ENCODE peak calls at places on chromosomes 16 and 17, in ten cellular contexts. Z, R, W, O, B, P, T, N, S and M are unnamed samples.

GRCh38 chr17:49365667-49366066 is 3.6 kb upstream of the ZNF652 start:
- DNase-seq in Z (peak; percentile 23), R (no peak), W (peak; percentile 66), O (peak; percentile 54), B (no peak), P (no peak), T (no peak), N (peak; percentile 44), S (no peak), M (peak; percentile 46)

GRCh38 chr17:4485676-4486646 is 12.7 kb upstream of the SPNS2 start:
- DNase-seq in Z (no peak), R (no peak), W (no peak), O (no peak), B (no peak), P (no peak), T (no peak), N (peak; percentile 61), S (no peak), M (no peak)

GRCh38 chr16:30009085-30009862 is 1.6 kb downstream of the DOC2A start:
- DNase-seq in Z (peak; percentile 31), R (peak; percentile 50), W (no peak), O (peak; percentile 62), B (no peak), P (no peak), T (no peak), N (no peak), S (no peak), M (no peak)

GRCh38 chr16:83068686-83069085 is 441.9 kb downstream of the CDH13 start:
- DNase-seq in Z (peak; percentile 41), R (no peak), W (no peak), O (no peak), B (no peak), P (peak; percentile 19), T (no peak), N (no peak), S (no peak), M (no peak)

GRCh38 chr16:69077251-69077650 is 28.2 kb upstream of the HAS3 start:
- DNase-seq in Z (no peak), R (no peak), W (no peak), O (no peak), B (peak; percentile 65), P (peak; percentile 79), T (no peak), N (no peak), S (no peak), M (no peak)

GRCh38 chr17:82408938-82409318 is 9.2 kb upstream of the HEXD start:
- DNase-seq in Z (no peak), R (no peak), W (no peak), O (no peak), B (no peak), P (no peak), T (no peak), N (no peak), S (no peak), M (no peak)

GRCh38 chr16:17265177-17265576 is 205.6 kb downstream of the XYLT1 start:
- DNase-seq in Z (no peak), R (no peak), W (no peak), O (no peak), B (no peak), P (no peak), T (no peak), N (no peak), S (no peak), M (no peak)

GRCh38 chr16:49023095-49023494 is 258.5 kb downstream of the CBLN1 start:
- DNase-seq in Z (no peak), R (no peak), W (no peak), O (no peak), B (peak; percentile 96), P (peak; percentile 83), T (no peak), N (no peak), S (no peak), M (no peak)

GRCh38 chr17:28547623-28548416 is 4.6 kb downstream of the UNC119 start:
- DNase-seq in Z (peak; percentile 79), R (peak; percentile 93), W (peak; percentile 95), O (peak; percentile 76), B (peak; percentile 72), P (peak; percentile 16), T (peak; percentile 52), N (peak; percentile 59), S (no peak), M (peak; percentile 65)

GRCh38 chr17:28959471-28959871 is 8.2 kb upstream of the PHF12 start:
- DNase-seq in Z (no peak), R (peak; percentile 41), W (no peak), O (peak; percentile 26), B (no peak), P (no peak), T (no peak), N (no peak), S (no peak), M (no peak)

GRCh38 chr16:88940196-88941050 is 36.6 kb downstream of the CBFA2T3 start:
- DNase-seq in Z (no peak), R (peak; percentile 83), W (no peak), O (peak; percentile 64), B (no peak), P (no peak), T (no peak), N (peak; percentile 30), S (no peak), M (no peak)

GRCh38 chr17:67821871-67822367 is 3.4 kb upstream of the BPTF start:
- DNase-seq in Z (no peak), R (no peak), W (no peak), O (no peak), B (no peak), P (no peak), T (no peak), N (no peak), S (no peak), M (no peak)

GRCh38 chr17:67813803-67814180 is 11.5 kb upstream of the BPTF start:
- DNase-seq in Z (no peak), R (no peak), W (no peak), O (no peak), B (no peak), P (no peak), T (no peak), N (no peak), S (no peak), M (no peak)

GRCh38 chr17:67819722-67820121 is 5.6 kb upstream of the BPTF start:
- DNase-seq in Z (no peak), R (no peak), W (no peak), O (no peak), B (no peak), P (no peak), T (no peak), N (no peak), S (no peak), M (no peak)

GRCh38 chr17:67818110-67819002 is 6.9 kb upstream of the BPTF start:
- DNase-seq in Z (peak; percentile 24), R (no peak), W (no peak), O (no peak), B (no peak), P (no peak), T (no peak), N (no peak), S (no peak), M (no peak)
- H3K27ac ChIP-seq in Z (no peak overlapping the region), R (no peak overlapping the region), W (no peak overlapping the region), O (no peak overlapping the region), B (no peak overlapping the region), P (no peak overlapping the region), T (no peak overlapping the region), N (no peak overlapping the region), S (no peak overlapping the region), M (no peak overlapping the region)

GRCh38 chr17:63973930-63974593 is 1.3 kb upstream of the SCN4A start:
- DNase-seq in Z (peak; percentile 31), R (no peak), W (peak; percentile 51), O (no peak), B (peak; percentile 47), P (no peak), T (no peak), N (no peak), S (no peak), M (no peak)
- H3K27ac ChIP-seq in Z (no peak overlapping the region), R (no peak overlapping the region), W (peak overlapping the region; percentile 68), O (no peak overlapping the region), B (peak overlapping the region; percentile 72), P (no peak overlapping the region), T (no peak overlapping the region), N (no peak overlapping the region), S (no peak overlapping the region), M (no peak overlapping the region)

DNA sequence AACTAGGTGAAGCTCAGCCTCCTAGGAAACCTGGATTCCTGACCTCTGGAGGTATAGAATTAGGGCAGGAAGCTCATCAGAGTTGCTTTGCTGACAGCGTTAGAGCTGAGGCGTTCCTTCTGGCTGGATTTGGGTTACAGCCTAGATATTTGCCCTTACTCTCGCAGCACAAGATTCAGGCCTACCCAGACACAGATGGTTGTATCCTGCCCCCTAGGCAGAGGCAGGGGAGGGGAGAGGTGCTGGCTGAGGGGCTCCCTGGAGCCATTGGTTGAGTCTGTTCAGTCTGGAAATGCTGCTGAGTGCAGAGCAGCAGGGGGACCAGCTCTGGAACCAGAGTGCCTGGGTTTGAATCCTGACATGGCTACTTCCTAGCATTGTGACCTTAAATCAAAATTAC is 78.5 kb downstream of the MPRIP start:
- DNase-seq in Z (no peak), R (no peak), W (no peak), O (no peak), B (no peak), P (no peak), T (no peak), N (no peak), S (no peak), M (no peak)
- H3K27ac ChIP-seq in Z (peak overlapping the region; percentile 22), R (peak overlapping the region; percentile 42), W (peak overlapping the region; percentile 72), O (peak overlapping the region; percentile 73), B (peak overlapping the region; percentile 80), P (no peak overlapping the region), T (peak overlapping the region; percentile 65), N (no peak overlapping the region), S (peak overlapping the region; percentile 65), M (no peak overlapping the region)

DNA sequence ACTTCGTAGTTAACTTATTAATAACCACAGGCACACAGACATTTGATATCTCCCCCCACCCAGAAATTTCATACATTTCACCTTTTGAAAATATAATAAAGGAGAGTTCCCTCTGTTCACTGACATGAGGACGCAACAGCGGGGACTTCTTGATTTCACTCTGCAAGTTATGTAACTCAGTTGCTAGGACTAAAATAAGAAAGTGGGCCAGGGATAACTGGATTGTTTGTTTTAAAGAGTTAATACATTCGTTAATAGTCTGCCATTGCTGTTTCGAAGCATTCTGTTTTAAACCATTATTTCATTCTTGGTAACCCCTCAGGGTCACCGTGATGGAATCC is 1.2 kb downstream of the RHOT1 start:
- DNase-seq in Z (no peak), R (no peak), W (no peak), O (no peak), B (no peak), P (no peak), T (no peak), N (no peak), S (no peak), M (no peak)
- H3K27ac ChIP-seq in Z (no peak overlapping the region), R (peak overlapping the region; percentile 96), W (peak overlapping the region; percentile 96), O (peak overlapping the region; percentile 91), B (no peak overlapping the region), P (peak overlapping the region; percentile 79), T (peak overlapping the region; percentile 93), N (no peak overlapping the region), S (no peak overlapping the region), M (no peak overlapping the region)